ENCODE peak calls at places on chromosomes 1 and 21, in seven cellular contexts. K is HCT116, I is K562, S is GM12878, L is HepG2, M is H1, T is SK-N-SH. F is an unnamed sample.

GRCh38 chr1:85243336-85243735 is 16.1 kb downstream of the C1orf52 start:
- DNase-seq in I (no peak), S (no peak), T (no peak), M (no peak), L (no peak), K (no peak), F (no peak)

GRCh38 chr21:43191521-43191920 is 22.7 kb downstream of the CRYAA start:
- DNase-seq in K (no peak), I (no peak), M (no peak), S (no peak), L (no peak), T (no peak), F (no peak)

GRCh38 chr1:227356582-227357228 is 38.4 kb upstream of the CDC42BPA start:
- DNase-seq in T (no peak), S (no peak), L (peak), M (peak), K (peak), I (peak), F (peak)

GRCh38 chr1:114292194-114292593 is 138.5 kb upstream of the SYT6 start:
- DNase-seq in S (no peak), K (no peak), T (no peak), M (no peak), L (no peak), I (no peak), F (no peak)

GRCh38 chr1:173714441-173714758 is 381 bp upstream of the KLHL20 start:
- DNase-seq in K (no peak), S (no peak), L (no peak), M (no peak), I (peak), T (peak), F (no peak)

GRCh38 chr21:15190837-15191236 is 126.0 kb upstream of the NRIP1 start:
- DNase-seq in I (no peak), K (no peak), M (no peak), L (no peak), S (no peak), T (no peak), F (no peak)

GRCh38 chr1:30807318-30808066 is 49.9 kb upstream of the LAPTM5 start:
- DNase-seq in L (no peak), T (peak), K (no peak), S (no peak), I (no peak), M (no peak), F (no peak)

GRCh38 chr1:165900576-165901380 is 73.4 kb downstream of the UCK2 start:
- DNase-seq in I (no peak), L (peak), T (no peak), K (no peak), M (no peak), S (no peak), F (no peak)

GRCh38 chr1:94672934-94673333 is 131.4 kb upstream of the F3 start:
- DNase-seq in K (no peak), S (no peak), L (no peak), I (no peak), M (no peak), T (no peak), F (no peak)

GRCh38 chr1:155174334-155175280 is 958 bp downstream of the TRIM46 start:
- DNase-seq in M (peak), T (peak), S (no peak), L (no peak), I (peak), K (no peak), F (no peak)

GRCh38 chr21:34536311-34536710 is 24.3 kb upstream of the KCNE1 start:
- DNase-seq in K (no peak), M (no peak), T (no peak), L (no peak), I (no peak), S (no peak), F (no peak)

GRCh38 chr21:34537838-34538237 is 25.8 kb upstream of the KCNE1 start:
- DNase-seq in L (no peak), M (no peak), K (no peak), I (no peak), T (no peak), S (no peak), F (no peak)

GRCh38 chr21:34534522-34534921 is 22.5 kb upstream of the KCNE1 start:
- DNase-seq in K (no peak), T (no peak), I (no peak), L (peak), M (no peak), S (no peak), F (peak)

GRCh38 chr21:34535886-34536285 is 23.9 kb upstream of the KCNE1 start:
- DNase-seq in K (no peak), T (no peak), L (no peak), S (no peak), M (no peak), I (no peak), F (no peak)

DNA sequence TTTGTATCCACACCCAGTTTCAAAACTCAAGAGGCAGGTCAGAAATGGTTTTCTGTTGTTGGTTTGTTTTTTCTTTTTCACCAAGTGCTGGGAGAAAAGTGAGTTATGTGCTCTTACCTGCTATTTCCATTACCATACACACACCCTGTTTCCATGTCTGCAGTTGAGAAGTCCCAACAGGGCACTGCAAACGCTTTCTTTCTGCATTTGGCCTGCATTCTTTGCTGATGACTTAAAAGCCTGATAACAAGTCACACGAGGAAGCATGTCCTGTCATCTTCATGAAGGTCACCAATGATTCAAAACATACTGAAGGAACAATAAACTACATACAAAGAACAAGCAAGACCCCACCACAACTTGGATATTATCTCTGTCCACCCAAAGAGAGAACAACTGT is 24.8 kb upstream of the KCNE1 start:
- DNase-seq in K (no peak), L (peak), S (no peak), M (no peak), I (no peak), T (no peak), F (no peak)
- TF ChIP-seq JUND in K (no peak), L (no peak), S (no peak), M (no peak), I (no peak), T (no peak), F (no peak)

DNA sequence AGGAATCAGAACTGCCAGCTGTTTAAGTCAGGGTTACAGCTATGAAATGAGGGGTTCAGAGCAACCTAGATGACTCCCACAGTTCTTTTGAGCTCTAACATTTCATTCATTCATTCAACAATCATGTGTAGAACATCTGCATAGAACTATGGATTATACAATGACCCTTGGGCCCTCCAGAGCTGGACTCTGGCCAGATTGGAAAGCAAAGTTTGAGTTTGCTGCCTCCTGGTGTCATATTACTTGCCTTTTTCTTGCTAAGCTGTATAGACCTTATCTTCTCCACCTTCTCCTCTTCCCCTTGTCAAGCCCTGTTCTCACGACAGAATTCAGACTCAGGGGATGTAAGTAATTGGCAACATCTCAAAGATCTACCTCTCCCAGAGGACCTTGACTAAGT is 4.0 kb downstream of the CASQ2 start:
- DNase-seq in K (peak), L (peak), I (peak), M (no peak), T (peak), S (no peak), F (no peak)
- TF ChIP-seq JUND in K (no peak), L (no peak), I (no peak), M (no peak), T (no peak), S (no peak), F (no peak)

DNA sequence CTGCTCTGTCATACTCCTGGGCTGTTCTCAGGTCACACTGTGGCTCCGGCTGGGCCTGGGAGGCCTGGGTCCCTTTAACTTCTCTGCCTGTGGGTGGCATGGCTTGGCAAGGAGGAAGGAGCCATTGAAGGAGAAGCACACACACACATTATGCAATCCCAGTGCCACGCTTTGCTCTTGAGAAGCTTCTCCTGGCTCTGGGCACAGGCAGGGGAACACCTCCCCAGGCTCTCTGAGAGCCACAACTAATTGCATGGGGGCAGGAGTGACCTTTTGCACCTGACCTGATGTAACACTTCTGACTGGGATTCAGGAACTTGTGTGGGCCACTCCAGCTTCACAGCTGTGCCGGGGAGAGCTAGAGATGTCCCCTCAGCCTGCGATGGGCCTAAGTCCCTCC is 23.1 kb downstream of the LGR6 start:
- DNase-seq in K (no peak), L (no peak), I (no peak), T (no peak), M (no peak), S (no peak), F (peak)
- TF ChIP-seq JUND in K (no peak), L (no peak), I (no peak), T (no peak), M (no peak), S (no peak), F (no peak)

GRCh38 chr1:97740891-97741290 is 179.9 kb downstream of the DPYD start:
- DNase-seq in T (no peak), M (no peak), I (no peak), L (no peak), S (no peak), K (no peak), F (no peak)

GRCh38 chr1:97745912-97746311 is 174.9 kb downstream of the DPYD start:
- DNase-seq in L (no peak), M (no peak), K (no peak), S (no peak), I (no peak), T (no peak), F (no peak)

GRCh38 chr1:97739596-97740103 is 181.2 kb downstream of the DPYD start:
- DNase-seq in L (no peak), I (no peak), K (no peak), S (no peak), T (no peak), M (no peak), F (no peak)

GRCh38 chr1:97738270-97738669 is 182.6 kb downstream of the DPYD start:
- DNase-seq in T (no peak), L (no peak), I (no peak), K (no peak), S (no peak), M (no peak), F (no peak)

GRCh38 chr1:97743129-97743528 is 177.7 kb downstream of the DPYD start:
- DNase-seq in M (no peak), T (no peak), K (no peak), L (no peak), I (no peak), S (no peak), F (no peak)
- TF ChIP-seq JUND in M (no peak), T (no peak), K (no peak), L (no peak), I (no peak), S (no peak), F (no peak)

GRCh38 chr1:21042920-21043605 is 133.6 kb downstream of the EIF4G3 start:
- DNase-seq in S (no peak), I (no peak), L (no peak), M (no peak), T (no peak), K (no peak), F (no peak)
- TF ChIP-seq JUND in S (no peak), I (no peak), L (no peak), M (no peak), T (no peak), K (no peak), F (no peak)

F was measured in T47D.